ENCODE peak calls at places on chromosome 18, in four cellular contexts. One of them, this sample, is unnamed.

GRCh38 chr18:58010265-58010664 is 33.8 kb upstream of the NEDD4L start:
- DNase-seq in foreskin fibroblast: no peak
- DNase-seq in GM10248: no peak
- DNase-seq in GM23248: no peak
- DNase-seq in this sample: no peak

GRCh38 chr18:76679877-76680276 is 142.5 kb upstream of the ZNF236 start:
- DNase-seq in foreskin fibroblast: no peak
- DNase-seq in GM10248: no peak
- DNase-seq in GM23248: no peak
- DNase-seq in this sample: no peak

GRCh38 chr18:40813116-40813515 is 1141.9 kb upstream of the PIK3C3 start:
- DNase-seq in foreskin fibroblast: no peak
- DNase-seq in GM10248: no peak
- DNase-seq in GM23248: peak; percentile 38
- DNase-seq in this sample: no peak

GRCh38 chr18:48959551-48959920 is 8.8 kb upstream of the SMAD7 start:
- DNase-seq in foreskin fibroblast: no peak
- DNase-seq in GM10248: no peak
- DNase-seq in GM23248: no peak
- DNase-seq in this sample: no peak

GRCh38 chr18:9419956-9420631 is 55.2 kb upstream of the RALBP1 start:
- DNase-seq in foreskin fibroblast: peak; percentile 43
- DNase-seq in GM10248: no peak
- DNase-seq in GM23248: peak; percentile 51
- DNase-seq in this sample: peak; percentile 56

GRCh38 chr18:59054892-59055291 is 84.8 kb upstream of the SEC11C start:
- DNase-seq in foreskin fibroblast: no peak
- DNase-seq in GM10248: no peak
- DNase-seq in GM23248: no peak
- DNase-seq in this sample: no peak

GRCh38 chr18:2569338-2570207 is 1.7 kb downstream of the METTL4 start:
- DNase-seq in foreskin fibroblast: no peak
- DNase-seq in GM10248: no peak
- DNase-seq in GM23248: no peak
- DNase-seq in this sample: no peak

GRCh38 chr18:46289458-46289857 is 185.3 kb downstream of the HAUS1 start:
- DNase-seq in foreskin fibroblast: no peak
- DNase-seq in GM10248: no peak
- DNase-seq in GM23248: no peak
- DNase-seq in this sample: no peak

GRCh38 chr18:6478111-6478510 is 63.4 kb upstream of the L3MBTL4 start:
- DNase-seq in foreskin fibroblast: no peak
- DNase-seq in GM10248: no peak
- DNase-seq in GM23248: no peak
- DNase-seq in this sample: no peak

GRCh38 chr18:31680836-31681568 is 3.4 kb downstream of the B4GALT6 start:
- DNase-seq in foreskin fibroblast: no peak
- DNase-seq in GM10248: peak; percentile 24
- DNase-seq in GM23248: no peak
- DNase-seq in this sample: no peak

GRCh38 chr18:58863539-58864145 is 1.0 kb upstream of the ZNF532 start:
- DNase-seq in foreskin fibroblast: no peak
- DNase-seq in GM10248: peak; percentile 52
- DNase-seq in GM23248: peak; percentile 74
- DNase-seq in this sample: peak; percentile 64

GRCh38 chr18:59961086-59961485 is 61.3 kb downstream of the PMAIP1 start:
- DNase-seq in foreskin fibroblast: no peak
- DNase-seq in GM10248: peak; percentile 64
- DNase-seq in GM23248: no peak
- DNase-seq in this sample: no peak